ENCODE peak calls at places on chromosomes 5 and 9, in ten cellular contexts. L, J, A, C, T, P, Y, V, H and M are unnamed samples.
A peak's percentile ranks its signal among the peaks of the same experiment; 100 is the strongest.

GRCh38 chr5:22063717-22064116 is 789.4 kb downstream of the CDH12 start:
- DNase-seq in L (no peak), J (no peak), A (no peak), C (no peak), T (no peak), P (no peak), Y (no peak), V (no peak), H (no peak), M (no peak)

GRCh38 chr5:9720361-9720760 is 90.2 kb upstream of the TAS2R1 start:
- DNase-seq in L (no peak), J (no peak), A (no peak), C (no peak), T (no peak), P (no peak), Y (no peak), V (no peak), H (no peak), M (no peak)

GRCh38 chr5:175548899-175549311 is 70.5 kb downstream of the SFXN1 start:
- DNase-seq in L (no peak), J (no peak), A (peak; percentile 84), C (peak; percentile 25), T (no peak), P (no peak), Y (peak; percentile 63), V (no peak), H (no peak), M (no peak)

GRCh38 chr9:117485176-117485575 is 70.3 kb upstream of the ASTN2 start:
- DNase-seq in L (no peak), J (no peak), A (no peak), C (no peak), T (no peak), P (no peak), Y (no peak), V (no peak), H (no peak), M (no peak)

GRCh38 chr5:169591636-169592035 is 8.1 kb downstream of the SPDL1 start:
- DNase-seq in L (no peak), J (no peak), A (no peak), C (no peak), T (no peak), P (no peak), Y (no peak), V (no peak), H (no peak), M (no peak)

GRCh38 chr5:139849942-139850341 is 54.3 kb downstream of the PSD2 start:
- DNase-seq in L (no peak), J (no peak), A (no peak), C (no peak), T (no peak), P (no peak), Y (no peak), V (no peak), H (no peak), M (no peak)

GRCh38 chr9:99590879-99591278 is 230.8 kb upstream of the NR4A3 start:
- DNase-seq in L (no peak), J (no peak), A (no peak), C (no peak), T (no peak), P (no peak), Y (no peak), V (no peak), H (no peak), M (no peak)

GRCh38 chr9:98764351-98764750 is 32.0 kb downstream of the ANKS6 start:
- DNase-seq in L (no peak), J (no peak), A (no peak), C (no peak), T (no peak), P (no peak), Y (no peak), V (no peak), H (no peak), M (no peak)

GRCh38 chr9:135214054-135214640 is 126.7 kb downstream of the OLFM1 start:
- DNase-seq in L (peak; percentile 28), J (no peak), A (no peak), C (no peak), T (peak; percentile 18), P (no peak), Y (peak; percentile 12), V (no peak), H (peak; percentile 35), M (no peak)

GRCh38 chr5:137215261-137215660 is 283.9 kb downstream of the SPOCK1 start:
- DNase-seq in L (no peak), J (no peak), A (no peak), C (no peak), T (no peak), P (no peak), Y (no peak), V (no peak), H (no peak), M (no peak)

GRCh38 chr5:32951003-32951402 is 239.9 kb downstream of the NPR3 start:
- DNase-seq in L (no peak), J (no peak), A (no peak), C (no peak), T (peak; percentile 45), P (no peak), Y (no peak), V (no peak), H (no peak), M (no peak)

GRCh38 chr5:144800169-144800568 is 629.5 kb downstream of the KCTD16 start:
- DNase-seq in L (no peak), J (no peak), A (no peak), C (no peak), T (no peak), P (no peak), Y (no peak), V (no peak), H (no peak), M (no peak)

GRCh38 chr5:120454094-120454798 is 9.9 kb upstream of the PRR16 start:
- DNase-seq in L (no peak), J (no peak), A (no peak), C (peak; percentile 44), T (no peak), P (no peak), Y (no peak), V (no peak), H (no peak), M (no peak)

GRCh38 chr5:132228241-132229035 is 785 bp upstream of the P4HA2 start:
- DNase-seq in L (no peak), J (no peak), A (peak; percentile 33), C (no peak), T (peak; percentile 55), P (no peak), Y (no peak), V (no peak), H (no peak), M (no peak)

DNA sequence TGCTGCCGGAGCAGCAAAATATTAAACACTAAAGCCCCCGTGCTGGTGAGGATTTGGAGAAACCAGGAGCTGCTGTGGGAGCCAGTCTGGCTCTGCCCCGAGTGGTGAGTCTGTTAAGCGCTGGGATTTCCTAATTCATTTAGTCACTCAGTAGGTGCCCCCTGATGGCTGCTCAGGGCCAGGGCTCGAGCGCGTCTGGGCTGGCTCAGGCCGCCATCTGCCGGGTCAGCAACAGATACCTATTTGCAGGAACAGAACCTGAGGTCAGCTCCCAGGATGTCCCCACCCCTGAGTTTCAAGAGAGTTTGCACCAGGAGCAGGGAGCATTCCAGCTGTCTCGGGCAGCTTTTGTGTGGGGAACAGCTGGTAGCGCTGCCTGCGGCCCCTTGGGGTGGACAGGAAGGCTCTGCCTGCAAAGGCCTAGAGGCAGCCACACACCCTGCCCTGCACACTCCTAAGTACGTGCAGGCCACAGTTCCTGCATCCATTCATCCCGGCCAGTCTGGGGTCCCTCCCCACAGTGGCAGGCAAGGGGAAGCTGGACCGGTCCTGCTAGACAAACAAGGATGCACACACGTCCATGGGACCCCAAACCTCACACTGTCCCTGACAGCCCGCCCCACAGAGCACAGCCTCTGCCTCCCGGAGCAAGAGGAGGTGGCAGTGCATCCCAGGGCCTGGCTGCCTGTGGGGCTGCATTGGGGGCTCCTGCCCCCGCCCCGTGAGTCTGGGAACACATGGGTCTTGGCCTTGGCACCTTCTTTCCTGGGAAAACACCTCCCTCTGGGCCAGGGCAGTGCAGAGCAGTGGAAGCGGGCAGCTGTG is 83.7 kb downstream of the ADAMTS2 start:
- DNase-seq in L (no peak), J (no peak), A (peak; percentile 88), C (peak; percentile 80), T (peak; percentile 10), P (no peak), Y (peak; percentile 84), V (peak; percentile 8), H (peak; percentile 64), M (no peak)
- TF ChIP-seq CTCF in L (no peak), J (no peak), A (peak; percentile 85), C (peak; percentile 32), T (no peak), P (peak; percentile 61), Y (no peak), V (no peak), H (no peak), M (peak; percentile 43)

GRCh38 chr9:136505406-136506403 is 22.9 kb upstream of the SEC16A start:
- DNase-seq in L (no peak), J (no peak), A (no peak), C (no peak), T (no peak), P (no peak), Y (no peak), V (no peak), H (no peak), M (no peak)

GRCh38 chr9:136504512-136505348 is 21.9 kb upstream of the SEC16A start:
- DNase-seq in L (no peak), J (no peak), A (no peak), C (no peak), T (no peak), P (no peak), Y (no peak), V (no peak), H (no peak), M (no peak)

GRCh38 chr9:136502196-136502595 is 19.4 kb upstream of the SEC16A start:
- DNase-seq in L (no peak), J (no peak), A (no peak), C (no peak), T (no peak), P (no peak), Y (no peak), V (no peak), H (no peak), M (no peak)

GRCh38 chr9:136501686-136502085 is 18.8 kb upstream of the SEC16A start:
- DNase-seq in L (no peak), J (no peak), A (no peak), C (no peak), T (no peak), P (no peak), Y (no peak), V (no peak), H (no peak), M (no peak)

GRCh38 chr9:136502940-136503550 is 20.2 kb upstream of the SEC16A start:
- DNase-seq in L (no peak), J (no peak), A (no peak), C (no peak), T (no peak), P (no peak), Y (no peak), V (no peak), H (no peak), M (no peak)
- TF ChIP-seq CTCF in L (no peak), J (no peak), A (peak; percentile 28), C (no peak), T (no peak), P (no peak), Y (no peak), V (no peak), H (no peak), M (peak; percentile 14)

GRCh38 chr5:147339313-147339712 is 104.5 kb downstream of the STK32A start:
- DNase-seq in L (no peak), J (no peak), A (no peak), C (no peak), T (no peak), P (no peak), Y (no peak), V (no peak), H (no peak), M (no peak)
- TF ChIP-seq CTCF in L (no peak), J (no peak), A (peak; percentile 31), C (no peak), T (no peak), P (no peak), Y (no peak), V (no peak), H (no peak), M (peak; percentile 11)

GRCh38 chr5:72110401-72111013 is 3.2 kb downstream of the MAP1B start:
- DNase-seq in L (no peak), J (no peak), A (no peak), C (no peak), T (peak; percentile 35), P (no peak), Y (no peak), V (no peak), H (no peak), M (no peak)
- TF ChIP-seq CTCF in L (no peak), J (no peak), A (no peak), C (no peak), T (no peak), P (no peak), Y (no peak), V (no peak), H (no peak), M (no peak)